ENCODE peak calls at places on chromosomes 12 and 14, in five cellular contexts. W is tibial artery, Z is RWPE1, F is upper lobe of right lung, U is HFF-Myc. M is an unnamed sample.

GRCh38 chr14:65588426-65589140 is 176.1 kb downstream of the FUT8 start:
- DNase-seq in U (no peak), Z (no peak), F (no peak), W (no peak), M (no peak)

GRCh38 chr14:104405566-104406226 is 173.9 kb upstream of the C14orf180 start:
- DNase-seq in Z (no peak), U (no peak), F (no peak), W (peak), M (no peak)

GRCh38 chr14:75886661-75887348 is 95.0 kb downstream of the TGFB3 start:
- DNase-seq in Z (no peak), F (no peak), U (no peak), W (no peak), M (no peak)

GRCh38 chr12:6230321-6231110 is 30.3 kb downstream of the CD9 start:
- DNase-seq in F (peak), Z (no peak), U (no peak), W (peak), M (peak)

GRCh38 chr12:19616781-19617180 is 177.5 kb downstream of the AEBP2 start:
- DNase-seq in Z (no peak), F (no peak), W (no peak), U (no peak), M (no peak)

GRCh38 chr12:57521475-57522018 is 1.1 kb upstream of the MBD6 start:
- DNase-seq in U (no peak), Z (no peak), F (peak), W (peak), M (peak)

GRCh38 chr12:120132437-120132836 is 15.9 kb upstream of the RAB35 start:
- DNase-seq in F (no peak), W (no peak), Z (no peak), U (no peak), M (no peak)

GRCh38 chr12:52070243-52070925 is 606 bp downstream of the ATG101 start:
- DNase-seq in W (no peak), F (no peak), U (no peak), Z (no peak), M (no peak)

GRCh38 chr14:65052832-65053231 is 49.5 kb downstream of the MAX start:
- DNase-seq in F (no peak), Z (no peak), U (no peak), W (no peak), M (no peak)

GRCh38 chr12:68890701-68891113 is 42.3 kb downstream of the CPM start:
- DNase-seq in W (no peak), F (no peak), Z (no peak), U (no peak), M (no peak)

GRCh38 chr12:123832052-123832451 is 70.0 kb downstream of the DNAH10 start:
- DNase-seq in U (no peak), F (no peak), W (no peak), Z (no peak), M (no peak)

GRCh38 chr12:110217996-110218674 is 62.9 kb upstream of the ATP2A2 start:
- DNase-seq in W (no peak), F (no peak), U (peak), Z (no peak), M (no peak)

GRCh38 chr12:92105110-92105509 is 40.5 kb downstream of the BTG1 start:
- DNase-seq in W (no peak), F (no peak), Z (no peak), U (no peak), M (no peak)

GRCh38 chr14:77026930-77027537 is 1.5 kb downstream of the IRF2BPL start:
- DNase-seq in F (peak), U (no peak), Z (no peak), W (no peak), M (peak)

GRCh38 chr14:52380294-52380693 is 66.2 kb downstream of the PTGER2 start:
- DNase-seq in F (no peak), U (no peak), Z (peak), W (no peak), M (no peak)

GRCh38 chr12:51980051-51980808 is 26.5 kb upstream of the TAMALIN start:
- DNase-seq in F (peak), Z (peak), W (peak), U (no peak), M (peak)

GRCh38 chr14:49882826-49883694 is 9.8 kb upstream of the ARF6 start:
- DNase-seq in Z (no peak), U (no peak), F (no peak), W (no peak), M (no peak)

GRCh38 chr14:49881296-49882006 is 11.4 kb upstream of the ARF6 start:
- DNase-seq in U (no peak), Z (no peak), F (no peak), W (no peak), M (no peak)

GRCh38 chr14:49879683-49880204 is 13.1 kb upstream of the ARF6 start:
- DNase-seq in F (no peak), W (no peak), Z (no peak), U (no peak), M (no peak)

GRCh38 chr14:49876563-49877127 is 16.2 kb upstream of the ARF6 start:
- DNase-seq in Z (no peak), F (no peak), U (no peak), W (no peak), M (no peak)

GRCh38 chr14:49880267-49881064 is 12.4 kb upstream of the ARF6 start:
- DNase-seq in Z (no peak), U (no peak), F (no peak), W (no peak), M (peak)
- TF ChIP-seq CTCF in Z (no peak), U (no peak), F (no peak), W (no peak), M (no peak)

GRCh38 chr14:99532310-99532709 is 51.1 kb downstream of the CCNK start:
- DNase-seq in W (no peak), U (no peak), F (no peak), Z (no peak), M (no peak)

GRCh38 chr14:99531221-99532096 is 50.2 kb downstream of the CCNK start:
- DNase-seq in Z (no peak), F (no peak), U (no peak), W (no peak), M (no peak)

GRCh38 chr14:99530407-99530806 is 49.2 kb downstream of the CCNK start:
- DNase-seq in W (no peak), F (no peak), U (no peak), Z (no peak), M (no peak)

GRCh38 chr14:99527427-99528076 is 46.3 kb downstream of the CCNK start:
- DNase-seq in F (no peak), U (no peak), Z (no peak), W (no peak), M (no peak)

GRCh38 chr14:99529899-99530298 is 48.7 kb downstream of the CCNK start:
- DNase-seq in U (no peak), F (no peak), W (no peak), Z (no peak), M (no peak)
- TF ChIP-seq CTCF in U (no peak), F (no peak), W (no peak), Z (no peak), M (no peak)

DNA sequence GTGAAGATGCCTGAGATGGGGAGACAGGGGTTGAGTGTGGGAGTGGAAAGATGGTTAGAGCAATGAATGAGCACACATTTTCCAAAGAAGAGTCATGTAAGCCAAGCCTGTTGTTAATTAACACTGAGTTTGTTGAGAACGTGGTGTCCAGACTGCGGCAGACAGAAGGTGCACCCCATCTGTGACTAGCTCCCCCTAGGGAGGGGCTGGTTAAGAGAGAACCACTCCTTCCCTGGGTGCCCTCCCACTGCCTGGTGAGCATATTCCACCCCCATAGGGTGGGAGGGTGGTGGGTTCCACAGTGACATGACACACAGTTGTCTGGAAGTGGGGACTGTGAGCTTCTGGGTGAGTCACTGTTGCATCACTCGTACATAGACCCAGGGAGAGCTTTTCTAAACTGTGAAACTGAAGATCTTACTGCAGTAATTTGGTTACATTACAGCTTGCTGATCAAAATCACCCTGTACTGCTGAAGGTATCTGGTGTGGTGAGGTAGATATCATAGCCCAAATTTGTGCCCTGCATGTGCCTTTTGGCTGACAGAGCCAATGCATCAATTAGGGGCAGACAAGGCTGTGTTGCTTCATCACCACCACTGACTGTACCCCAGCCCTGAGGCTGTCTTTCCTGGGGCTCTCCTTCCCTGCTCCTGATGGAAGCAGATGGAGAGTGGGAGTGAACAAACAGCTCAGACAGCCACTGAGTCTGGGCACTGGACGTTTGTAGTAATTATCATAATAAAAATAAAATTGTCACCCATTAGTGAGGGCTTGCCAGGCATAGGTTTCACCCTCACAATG is 150.9 kb downstream of the EMP1 start:
- DNase-seq in F (no peak), U (peak), Z (peak), W (no peak), M (no peak)
- TF ChIP-seq CTCF in F (no peak), U (peak), Z (no peak), W (no peak), M (no peak)

GRCh38 chr14:35822501-35822900 is 3.6 kb upstream of the BRMS1L start:
- DNase-seq in F (no peak), W (no peak), U (no peak), Z (no peak), M (no peak)

GRCh38 chr14:35819591-35820540 is 6.3 kb upstream of the BRMS1L start:
- DNase-seq in Z (no peak), U (no peak), W (no peak), F (no peak), M (no peak)

GRCh38 chr14:35825968-35826217 is 245 bp upstream of the BRMS1L start:
- DNase-seq in W (no peak), F (no peak), U (peak), Z (no peak), M (no peak)

GRCh38 chr14:35818346-35819115 is 7.6 kb upstream of the BRMS1L start:
- DNase-seq in F (no peak), Z (peak), U (peak), W (no peak), M (no peak)

GRCh38 chr14:35821546-35822411 is 4.4 kb upstream of the BRMS1L start:
- DNase-seq in W (no peak), U (peak), Z (no peak), F (no peak), M (no peak)
- TF ChIP-seq CTCF in W (peak), U (peak), Z (peak), F (peak), M (peak)

GRCh38 chr12:89154743-89155530 is 197.4 kb downstream of the DUSP6 start:
- DNase-seq in F (no peak), W (no peak), U (no peak), Z (no peak), M (no peak)
- TF ChIP-seq CTCF in F (peak), W (no peak), U (no peak), Z (no peak), M (no peak)

GRCh38 chr12:71442567-71442931 is 3.0 kb downstream of the LGR5 start:
- DNase-seq in F (no peak), U (no peak), Z (no peak), W (no peak), M (no peak)
- TF ChIP-seq CTCF in F (no peak), U (no peak), Z (no peak), W (no peak), M (no peak)

DNA sequence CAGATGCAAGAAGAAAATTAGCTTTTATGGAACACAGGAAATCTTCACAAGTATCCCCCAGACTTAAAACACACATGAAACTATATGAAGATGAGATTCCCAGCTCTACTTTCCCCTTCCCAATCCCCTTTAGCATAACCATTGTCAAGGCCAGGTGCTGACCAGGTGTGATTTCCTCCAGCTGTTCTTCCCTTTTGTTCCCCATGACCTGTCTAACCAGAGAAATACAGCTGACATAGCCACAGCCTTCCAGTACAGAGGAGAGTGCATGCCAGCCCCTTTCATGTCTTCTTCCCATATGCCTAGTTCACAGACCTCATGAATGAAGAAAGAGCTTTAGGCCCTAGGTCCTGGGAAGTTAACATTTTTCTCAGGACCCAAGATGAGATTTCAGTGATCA is 43.5 kb upstream of the FKBP4 start:
- DNase-seq in F (no peak), U (no peak), Z (no peak), W (no peak), M (no peak)
- TF ChIP-seq CTCF in F (no peak), U (no peak), Z (no peak), W (no peak), M (no peak)

GRCh38 chr14:54724772-54725325 is 157.9 kb downstream of the SAMD4A start:
- DNase-seq in F (no peak), Z (no peak), W (no peak), U (no peak), M (no peak)

GRCh38 chr14:54725998-54726397 is 159.1 kb downstream of the SAMD4A start:
- DNase-seq in Z (no peak), W (no peak), U (no peak), F (no peak), M (no peak)

GRCh38 chr14:54719406-54719805 is 152.5 kb downstream of the SAMD4A start:
- DNase-seq in W (no peak), U (no peak), Z (no peak), F (no peak), M (no peak)

GRCh38 chr14:54724123-54724522 is 157.2 kb downstream of the SAMD4A start:
- DNase-seq in F (no peak), W (no peak), U (no peak), Z (no peak), M (no peak)

GRCh38 chr14:54722791-54723432 is 156.0 kb downstream of the SAMD4A start:
- DNase-seq in Z (peak), U (no peak), W (no peak), F (no peak), M (no peak)
- TF ChIP-seq CTCF in Z (no peak), U (peak), W (peak), F (peak), M (no peak)

M was measured in spleen.